ENCODE peak calls at places on chromosomes 7 and 10, in nine cellular contexts. S is right atrium auricular region; C is CD8-positive, alpha-beta memory T cell; Q is breast epithelium; V is CD8-positive, alpha-beta T cell; O is heart right ventricle; Y is PC-3; U is sigmoid colon; P is colonic mucosa. T is an unnamed sample. For H3K9me3, the result is how much of the 10 kb centered on the place peaks cover.

GRCh38 chr7:26090927-26091519 is 61.0 kb upstream of the NFE2L3 start:
- DNase-seq in S (no peak), C (no peak), Q (no peak), V (no peak), O (no peak), Y (peak), U (no peak), P (no peak), T (no peak)

GRCh38 chr10:55426138-55426537 is 625.1 kb upstream of the PCDH15 start:
- DNase-seq in S (no peak), C (no peak), Q (no peak), V (no peak), O (no peak), Y (no peak), U (no peak), P (no peak), T (no peak)

GRCh38 chr7:2934211-2934731 is 90.2 kb upstream of the GNA12 start:
- DNase-seq in S (no peak), C (no peak), Q (no peak), V (no peak), O (no peak), Y (peak), U (peak), P (no peak), T (no peak)

GRCh38 chr7:137667633-137668387 is 179.0 kb downstream of the DGKI start:
- DNase-seq in S (no peak), C (no peak), Q (no peak), V (no peak), O (no peak), Y (peak), U (no peak), P (no peak), T (no peak)

GRCh38 chr7:68433462-68433861 is 1164.8 kb upstream of the AUTS2 start:
- DNase-seq in S (no peak), C (no peak), Q (no peak), V (no peak), O (no peak), Y (no peak), U (no peak), P (no peak), T (no peak)

GRCh38 chr10:112732277-112732891 is 217.7 kb upstream of the TCF7L2 start:
- DNase-seq in S (no peak), C (no peak), Q (no peak), V (no peak), O (peak), Y (peak), U (no peak), P (no peak), T (no peak)

GRCh38 chr7:47249361-47249760 is 332.6 kb downstream of the TNS3 start:
- DNase-seq in S (no peak), C (no peak), Q (no peak), V (no peak), O (no peak), Y (no peak), U (no peak), P (no peak), T (no peak)

GRCh38 chr7:143882611-143883078 is 19.3 kb downstream of the TCAF1 start:
- DNase-seq in S (peak), C (no peak), Q (no peak), V (no peak), O (peak), Y (no peak), U (peak), P (peak), T (no peak)

GRCh38 chr10:78082636-78083035 is 49.0 kb downstream of the RPS24 start:
- DNase-seq in S (no peak), C (no peak), Q (no peak), V (no peak), O (no peak), Y (no peak), U (no peak), P (no peak), T (no peak)

GRCh38 chr10:90947025-90947960 is 26.4 kb upstream of the ANKRD1 start:
- DNase-seq in S (no peak), C (no peak), Q (no peak), V (no peak), O (no peak), Y (no peak), U (no peak), P (no peak), T (no peak)

GRCh38 chr7:32680259-32681173 is 185.2 kb downstream of the AVL9 start:
- DNase-seq in S (no peak), C (no peak), Q (peak), V (no peak), O (no peak), Y (peak), U (no peak), P (peak), T (no peak)

GRCh38 chr7:17696422-17696821 is 243.9 kb downstream of the SNX13 start:
- DNase-seq in S (peak), C (no peak), Q (peak), V (no peak), O (no peak), Y (peak), U (peak), P (no peak), T (no peak)

GRCh38 chr10:129836253-129836652 is 127.8 kb downstream of the EBF3 start:
- DNase-seq in S (no peak), C (no peak), Q (peak), V (no peak), O (no peak), Y (no peak), U (no peak), P (no peak), T (no peak)

GRCh38 chr10:38072552-38072951 is 21.6 kb upstream of the ZNF37A start:
- DNase-seq in S (no peak), C (no peak), Q (no peak), V (no peak), O (no peak), Y (no peak), U (no peak), P (no peak), T (no peak)

GRCh38 chr10:38076687-38077086 is 17.4 kb upstream of the ZNF37A start:
- DNase-seq in S (no peak), C (no peak), Q (no peak), V (no peak), O (no peak), Y (no peak), U (no peak), P (no peak), T (no peak)
- H3K9me3 ChIP-seq in S (under half), C (under half), Q (under half), V (under half), O (under half), Y (under half), U (under half), P (under half), T (under half)

GRCh38 chr7:4010923-4011656 is 671.0 kb upstream of the FOXK1 start:
- DNase-seq in S (no peak), C (no peak), Q (no peak), V (no peak), O (no peak), Y (no peak), U (no peak), P (no peak), T (no peak)
- H3K9me3 ChIP-seq in S (under half), C (under half), Q (under half), V (under half), O (under half), Y (under half), U (under half), P (under half), T (under half)

GRCh38 chr10:15158972-15159371 is 9.5 kb downstream of the NMT2 start:
- DNase-seq in S (no peak), C (no peak), Q (no peak), V (no peak), O (no peak), Y (no peak), U (no peak), P (no peak), T (no peak)

GRCh38 chr10:15166325-15166724 is 2.2 kb downstream of the NMT2 start:
- DNase-seq in S (no peak), C (no peak), Q (no peak), V (no peak), O (no peak), Y (no peak), U (no peak), P (no peak), T (no peak)

GRCh38 chr10:15167411-15168295 is 840 bp downstream of the NMT2 start:
- DNase-seq in S (peak), C (peak), Q (peak), V (peak), O (peak), Y (peak), U (peak), P (peak), T (peak)

GRCh38 chr10:15158448-15158847 is 10.0 kb downstream of the NMT2 start:
- DNase-seq in S (no peak), C (no peak), Q (no peak), V (no peak), O (no peak), Y (no peak), U (no peak), P (no peak), T (no peak)

GRCh38 chr10:15163261-15163864 is 5.1 kb downstream of the NMT2 start:
- DNase-seq in S (no peak), C (no peak), Q (no peak), V (no peak), O (no peak), Y (no peak), U (no peak), P (no peak), T (no peak)
- H3K9me3 ChIP-seq in S (under half), C (under half), Q (under half), V (under half), O (under half), Y (under half), U (under half), P (under half), T (under half)

GRCh38 chr7:158966780-158967390 is 110.5 kb downstream of the DYNC2I1 start:
- DNase-seq in S (no peak), C (no peak), Q (no peak), V (no peak), O (no peak), Y (no peak), U (no peak), P (no peak), T (no peak)
- H3K9me3 ChIP-seq in S (under half), C (under half), Q (under half), V (under half), O (under half), Y (under half), U (under half), P (under half), T (under half)

DNA sequence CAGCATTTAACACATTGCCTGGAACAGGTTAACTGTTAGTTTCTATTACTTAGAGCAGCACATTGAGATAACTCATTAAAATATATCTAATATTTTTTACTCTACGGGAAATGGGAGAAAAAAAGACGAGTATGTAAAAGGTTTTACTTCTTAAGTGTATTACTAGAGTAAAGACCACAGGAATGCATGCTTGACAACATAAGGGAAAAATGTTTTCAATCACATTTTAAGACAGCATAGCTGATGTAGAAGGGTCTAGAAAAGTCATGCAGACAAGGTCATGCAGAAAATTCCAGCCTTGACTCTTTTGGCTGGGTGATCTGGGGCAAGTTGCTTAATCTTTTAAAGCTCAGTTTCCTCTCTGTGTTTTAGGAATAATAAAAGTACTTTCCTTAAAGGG is 806.2 kb downstream of the CNTNAP2 start:
- DNase-seq in S (no peak), C (no peak), Q (no peak), V (no peak), O (no peak), Y (no peak), U (no peak), P (no peak), T (no peak)
- H3K9me3 ChIP-seq in S (under half), C (under half), Q (under half), V (under half), O (under half), Y (under half), U (under half), P (under half), T (under half)

GRCh38 chr10:111087968-111088505 is 11.2 kb downstream of the ADRA2A start:
- DNase-seq in S (no peak), C (no peak), Q (no peak), V (no peak), O (no peak), Y (no peak), U (no peak), P (no peak), T (no peak)

GRCh38 chr10:111085690-111086353 is 9.0 kb downstream of the ADRA2A start:
- DNase-seq in S (peak), C (no peak), Q (no peak), V (no peak), O (no peak), Y (no peak), U (no peak), P (peak), T (no peak)

GRCh38 chr10:111089293-111089692 is 12.5 kb downstream of the ADRA2A start:
- DNase-seq in S (no peak), C (no peak), Q (no peak), V (no peak), O (no peak), Y (no peak), U (no peak), P (peak), T (no peak)

GRCh38 chr10:111086602-111087001 is 9.8 kb downstream of the ADRA2A start:
- DNase-seq in S (peak), C (no peak), Q (no peak), V (no peak), O (no peak), Y (no peak), U (no peak), P (no peak), T (no peak)

DNA sequence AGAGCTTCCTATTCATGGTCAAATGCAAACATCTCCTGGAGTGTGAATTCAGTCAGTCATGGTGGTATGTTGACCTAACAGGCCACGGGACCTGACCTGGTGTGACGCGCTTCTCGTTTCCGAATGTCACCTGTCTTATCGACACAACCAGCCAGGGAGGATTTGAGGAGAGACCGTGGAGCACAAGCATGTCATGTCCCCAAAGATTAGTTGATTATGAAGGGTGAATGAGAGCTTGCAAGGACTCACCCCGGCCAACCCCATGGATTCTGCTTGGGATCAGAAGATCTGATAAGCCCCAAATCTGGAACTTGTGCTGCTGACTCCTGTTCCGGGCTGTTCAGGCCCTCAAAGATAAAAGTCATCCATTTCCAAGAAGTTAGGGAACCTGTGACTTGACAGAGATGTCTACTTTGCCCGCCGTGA is 10.5 kb downstream of the ADRA2A start:
- DNase-seq in S (peak), C (no peak), Q (no peak), V (no peak), O (no peak), Y (no peak), U (no peak), P (no peak), T (no peak)
- H3K9me3 ChIP-seq in S (under half), C (under half), Q (under half), V (under half), O (under half), Y (under half), U (under half), P (under half), T (under half)

GRCh38 chr7:158396982-158397862 is 190.4 kb downstream of the PTPRN2 start:
- DNase-seq in S (no peak), C (no peak), Q (no peak), V (no peak), O (no peak), Y (peak), U (no peak), P (no peak), T (no peak)
- H3K9me3 ChIP-seq in S (under half), C (under half), Q (under half), V (under half), O (under half), Y (under half), U (under half), P (under half), T (under half)

GRCh38 chr10:69426376-69426727 is 9.6 kb upstream of the TACR2 start:
- DNase-seq in S (no peak), C (no peak), Q (no peak), V (no peak), O (no peak), Y (no peak), U (peak), P (no peak), T (no peak)

GRCh38 chr10:69422676-69423075 is 6.0 kb upstream of the TACR2 start:
- DNase-seq in S (no peak), C (no peak), Q (no peak), V (no peak), O (no peak), Y (no peak), U (peak), P (no peak), T (no peak)

GRCh38 chr10:69428138-69428537 is 11.4 kb upstream of the TACR2 start:
- DNase-seq in S (no peak), C (no peak), Q (no peak), V (no peak), O (no peak), Y (no peak), U (peak), P (no peak), T (no peak)

GRCh38 chr10:69425041-69425440 is 8.3 kb upstream of the TACR2 start:
- DNase-seq in S (no peak), C (no peak), Q (no peak), V (no peak), O (no peak), Y (no peak), U (no peak), P (no peak), T (no peak)

DNA sequence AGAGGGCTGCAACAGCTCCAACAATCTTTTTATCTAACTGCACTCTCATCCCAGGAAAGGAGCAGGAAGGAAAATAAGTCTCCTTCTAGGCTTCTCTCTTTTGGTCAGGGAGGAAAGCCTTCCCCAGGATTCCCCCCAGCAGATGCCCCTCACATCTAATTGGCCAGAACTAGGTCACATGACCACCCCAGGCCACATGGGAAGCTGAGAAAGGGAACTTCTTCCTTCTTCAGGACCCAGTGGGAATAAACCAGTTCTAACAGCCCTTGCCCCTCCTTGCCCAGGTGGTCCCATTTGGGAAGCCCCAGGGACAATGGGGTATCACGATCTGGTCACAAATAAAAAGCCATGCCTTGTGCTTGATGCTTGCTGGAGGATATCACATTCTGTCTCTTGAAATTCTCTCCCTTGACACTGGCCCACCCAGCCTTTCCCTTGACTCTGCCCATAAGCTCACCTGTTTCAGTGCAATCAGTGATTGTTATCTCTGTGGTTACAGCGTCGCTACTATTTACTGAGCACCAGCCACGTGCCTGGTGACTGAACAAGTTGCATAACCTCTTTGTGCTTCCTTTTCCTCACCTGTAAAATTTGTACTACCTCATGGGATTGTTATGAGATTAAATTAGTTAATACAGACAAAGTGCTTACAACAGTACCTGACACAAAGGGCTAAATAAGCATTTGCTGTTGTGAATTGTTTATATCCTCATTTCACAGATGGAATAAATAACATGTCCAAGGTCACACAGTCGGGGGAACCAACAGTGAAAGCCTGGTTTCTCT is 9.0 kb upstream of the TACR2 start:
- DNase-seq in S (no peak), C (peak), Q (peak), V (no peak), O (no peak), Y (peak), U (peak), P (peak), T (peak)
- H3K9me3 ChIP-seq in S (under half), C (under half), Q (under half), V (under half), O (under half), Y (under half), U (under half), P (under half), T (under half)

T was measured in effector memory CD4-positive, alpha-beta T cell.